ENCODE peak calls at places on chromosomes 6 and 20, in six cellular contexts. H is kidney glomerular epithelial cell; X is transverse colon; C is activated T-helper 1 cell treated with anti-CD3 and anti-CD28 coated beads, Interleukin-2, amount 50 U/mL, for 16 hours; T is cardiac fibroblast; N is DMS153. E is an unnamed sample.

GRCh38 chr6:149317656-149318571 is at the start of gene TAB2:
- DNase-seq in X (peak), C (peak), T (peak), H (no peak), N (no peak), E (no peak)

GRCh38 chr20:57633945-57634491 is 13.8 kb upstream of the ZBP1 start:
- DNase-seq in H (no peak), C (no peak), X (no peak), T (no peak), N (no peak), E (no peak)

GRCh38 chr6:83633609-83634008 is 75.3 kb downstream of the SNAP91 start:
- DNase-seq in N (no peak), C (no peak), X (no peak), H (no peak), T (no peak), E (no peak)

GRCh38 chr6:56637640-56638039 is 5.0 kb downstream of the DST start:
- DNase-seq in C (no peak), T (peak), N (peak), X (no peak), H (peak), E (peak)

GRCh38 chr20:14829897-14830296 is 492.5 kb upstream of the FLRT3 start:
- DNase-seq in C (no peak), H (no peak), N (peak), X (no peak), T (no peak), E (no peak)

GRCh38 chr6:33297956-33298772 is 578 bp downstream of the RGL2 start:
- DNase-seq in N (peak), H (peak), X (peak), T (peak), C (no peak), E (peak)

GRCh38 chr20:9660236-9660868 is 146.0 kb downstream of the LAMP5 start:
- DNase-seq in N (no peak), C (no peak), H (no peak), T (no peak), X (no peak), E (no peak)

GRCh38 chr6:109318328-109318876 is 63.9 kb downstream of the CD164 start:
- DNase-seq in H (no peak), X (peak), N (peak), T (no peak), C (no peak), E (peak)

GRCh38 chr20:44832724-44833123 is 22.4 kb upstream of the RIMS4 start:
- DNase-seq in H (peak), N (peak), T (peak), X (no peak), C (no peak), E (no peak)

GRCh38 chr20:64212750-64213149 is 42.8 kb upstream of the PCMTD2 start:
- DNase-seq in N (no peak), H (peak), T (peak), C (no peak), X (no peak), E (no peak)

GRCh38 chr20:62925420-62926228 is 681 bp downstream of the DIDO1 start:
- DNase-seq in T (peak), N (no peak), X (peak), C (no peak), H (no peak), E (no peak)

GRCh38 chr6:15804461-15804784 is 141.6 kb upstream of the DTNBP1 start:
- DNase-seq in H (no peak), T (no peak), C (no peak), N (no peak), X (no peak), E (no peak)